ENCODE peak calls at places on chromosomes 5 and 9, in nine cellular contexts. Z, S, G, I, P, F, E, C and T are unnamed samples.

GRCh38 chr5:60447488-60447920 is 252.5 kb downstream of the DEPDC1B start:
- DNase-seq in Z (no peak), S (no peak), G (no peak), I (no peak), P (no peak), F (no peak), E (no peak), C (no peak), T (no peak)

GRCh38 chr5:131548190-131548589 is 86.8 kb downstream of the RAPGEF6 start:
- DNase-seq in Z (no peak), S (no peak), G (no peak), I (no peak), P (no peak), F (no peak), E (no peak), C (no peak), T (no peak)

GRCh38 chr5:17839848-17840247 is 205.6 kb downstream of the TAF11L14 start:
- DNase-seq in Z (no peak), S (no peak), G (no peak), I (no peak), P (no peak), F (no peak), E (no peak), C (no peak), T (no peak)

GRCh38 chr9:100595391-100596199 is 17.7 kb downstream of the CAVIN4 start:
- DNase-seq in Z (peak), S (no peak), G (peak), I (peak), P (no peak), F (peak), E (peak), C (no peak), T (no peak)

GRCh38 chr5:32805966-32806626 is 95.0 kb downstream of the NPR3 start:
- DNase-seq in Z (peak), S (no peak), G (peak), I (peak), P (peak), F (no peak), E (peak), C (no peak), T (no peak)

GRCh38 chr5:98504488-98504887 is 269.0 kb upstream of the RGMB start:
- DNase-seq in Z (no peak), S (no peak), G (no peak), I (no peak), P (no peak), F (no peak), E (no peak), C (no peak), T (no peak)

GRCh38 chr9:93207326-93207814 is 23.4 kb downstream of the WNK2 start:
- DNase-seq in Z (no peak), S (no peak), G (peak), I (no peak), P (peak), F (no peak), E (peak), C (no peak), T (no peak)

GRCh38 chr5:4653475-4653874 is 486.7 kb upstream of the ADAMTS16 start:
- DNase-seq in Z (no peak), S (no peak), G (no peak), I (no peak), P (no peak), F (no peak), E (no peak), C (no peak), T (no peak)

GRCh38 chr9:133889498-133890301 is 102.4 kb downstream of the VAV2 start:
- DNase-seq in Z (peak), S (no peak), G (no peak), I (no peak), P (no peak), F (no peak), E (peak), C (no peak), T (no peak)

GRCh38 chr9:120104771-120105170 is 475.2 kb downstream of the CDK5RAP2 start:
- DNase-seq in Z (no peak), S (no peak), G (no peak), I (no peak), P (no peak), F (no peak), E (no peak), C (no peak), T (no peak)

GRCh38 chr5:24646915-24647314 is 2.1 kb upstream of the CDH10 start:
- DNase-seq in Z (no peak), S (no peak), G (no peak), I (no peak), P (no peak), F (no peak), E (no peak), C (no peak), T (no peak)

GRCh38 chr9:98549401-98549800 is 159.3 kb downstream of the GABBR2 start:
- DNase-seq in Z (no peak), S (no peak), G (no peak), I (no peak), P (no peak), F (no peak), E (no peak), C (no peak), T (no peak)

GRCh38 chr9:115492869-115493268 is 374.9 kb upstream of the TNC start:
- DNase-seq in Z (no peak), S (no peak), G (no peak), I (no peak), P (no peak), F (no peak), E (no peak), C (no peak), T (no peak)

GRCh38 chr9:115614931-115615401 is 497.0 kb upstream of the TNC start:
- DNase-seq in Z (no peak), S (no peak), G (peak), I (no peak), P (no peak), F (no peak), E (peak), C (no peak), T (no peak)

GRCh38 chr5:101590384-101590783 is 687.3 kb upstream of the ST8SIA4 start:
- DNase-seq in Z (peak), S (no peak), G (peak), I (no peak), P (no peak), F (no peak), E (no peak), C (no peak), T (no peak)

GRCh38 chr9:129197978-129198736 is 20.1 kb upstream of the IER5L start:
- DNase-seq in Z (no peak), S (no peak), G (peak), I (no peak), P (no peak), F (no peak), E (peak), C (no peak), T (no peak)

GRCh38 chr5:109981979-109982378 is 292.3 kb downstream of the MAN2A1 start:
- DNase-seq in Z (no peak), S (no peak), G (no peak), I (no peak), P (no peak), F (no peak), E (no peak), C (no peak), T (no peak)

GRCh38 chr5:106962464-106963230 is 708.1 kb downstream of the EFNA5 start:
- DNase-seq in Z (no peak), S (no peak), G (no peak), I (no peak), P (no peak), F (no peak), E (no peak), C (no peak), T (no peak)

GRCh38 chr5:36870399-36871040 is 6.0 kb upstream of the NIPBL start:
- DNase-seq in Z (peak), S (no peak), G (peak), I (peak), P (no peak), F (no peak), E (peak), C (no peak), T (no peak)